ENCODE peak calls at places on chromosomes 6 and 20, in six cellular contexts. V, Y, P, M, B and A are unnamed samples.

GRCh38 chr20:37994512-37994911 is 38.7 kb downstream of the TTI1 start:
- DNase-seq in B (peak), Y (peak), P (no peak), V (no peak), M (peak), A (peak)

GRCh38 chr6:118980063-118980462 is 45.1 kb upstream of the MCM9 start:
- DNase-seq in Y (peak), B (no peak), V (no peak), M (peak), P (peak), A (no peak)

GRCh38 chr6:144219056-144219685 is 66.0 kb upstream of the UTRN start:
- DNase-seq in P (no peak), B (no peak), V (no peak), Y (no peak), M (peak), A (peak)

GRCh38 chr6:106974999-106975698 is 620 bp upstream of the CD24 start:
- DNase-seq in V (no peak), M (peak), Y (peak), B (peak), P (peak), A (peak)

GRCh38 chr6:118017301-118017854 is 110.3 kb downstream of the SLC35F1 start:
- DNase-seq in M (no peak), V (no peak), P (no peak), Y (no peak), B (no peak), A (no peak)

GRCh38 chr20:17889226-17889625 is 79.4 kb downstream of the SNX5 start:
- DNase-seq in B (no peak), Y (no peak), P (no peak), M (peak), V (no peak), A (no peak)

GRCh38 chr20:13401596-13401995 is 180.5 kb downstream of the ISM1 start:
- DNase-seq in B (no peak), V (no peak), Y (no peak), P (no peak), M (peak), A (no peak)

GRCh38 chr20:17902531-17903083 is 66.0 kb downstream of the SNX5 start:
- DNase-seq in M (no peak), V (no peak), Y (no peak), B (no peak), P (peak), A (no peak)

GRCh38 chr6:56798163-56798562 is 155.5 kb upstream of the DST start:
- DNase-seq in V (no peak), M (peak), B (no peak), P (no peak), Y (no peak), A (peak)

GRCh38 chr6:162485464-162485863 is 242.1 kb downstream of the PRKN start:
- DNase-seq in M (no peak), Y (no peak), P (no peak), B (no peak), V (no peak), A (no peak)

GRCh38 chr6:170407200-170407599 is 100.6 kb downstream of the FAM120B start:
- DNase-seq in Y (no peak), P (no peak), B (no peak), M (no peak), V (no peak), A (no peak)

GRCh38 chr6:170174124-170174770 is 116.6 kb downstream of the DLL1 start:
- DNase-seq in B (peak), M (no peak), V (no peak), Y (no peak), P (peak), A (no peak)

GRCh38 chr6:42451595-42452170 is at the start of gene TRERF1:
- DNase-seq in P (peak), V (peak), Y (peak), B (no peak), M (peak), A (peak)

GRCh38 chr6:39250507-39250906 is 21.2 kb upstream of the KCNK5 start:
- DNase-seq in M (no peak), B (no peak), V (no peak), Y (no peak), P (no peak), A (no peak)

GRCh38 chr6:68040312-68040778 is 594.7 kb upstream of the ADGRB3 start:
- DNase-seq in V (no peak), M (no peak), P (no peak), Y (no peak), B (no peak), A (no peak)

GRCh38 chr20:50645253-50646068 is 45.9 kb downstream of the RIPOR3 start:
- DNase-seq in M (peak), Y (peak), P (peak), V (no peak), B (peak), A (peak)

GRCh38 chr20:33370296-33370695 is 31.0 kb downstream of the CDK5RAP1 start:
- DNase-seq in B (peak), P (peak), M (no peak), V (no peak), Y (no peak), A (no peak)

GRCh38 chr20:63703471-63703975 is 4.3 kb downstream of the ARFRP1 start:
- DNase-seq in P (no peak), Y (no peak), V (no peak), B (peak), M (no peak), A (no peak)

GRCh38 chr6:133568970-133569889 is 319.7 kb upstream of the TCF21 start:
- DNase-seq in P (peak), M (peak), B (no peak), Y (no peak), V (no peak), A (peak)

GRCh38 chr6:145715426-145715825 is 19.9 kb downstream of the EPM2A start:
- DNase-seq in Y (no peak), M (no peak), V (no peak), B (no peak), P (no peak), A (no peak)

GRCh38 chr6:148943451-148943850 is 196.6 kb downstream of the UST start:
- DNase-seq in P (no peak), M (peak), Y (no peak), V (no peak), B (no peak), A (peak)

GRCh38 chr20:50701055-50701963 is 10.0 kb upstream of the RIPOR3 start:
- DNase-seq in M (no peak), B (no peak), P (no peak), Y (no peak), V (no peak), A (no peak)

GRCh38 chr20:36314734-36315544 is 8.8 kb downstream of the DLGAP4 start:
- DNase-seq in P (no peak), B (no peak), M (no peak), V (no peak), Y (no peak), A (peak)

GRCh38 chr6:13303668-13304017 is 24.7 kb downstream of the TBC1D7 start:
- DNase-seq in Y (peak), M (peak), B (peak), V (no peak), P (peak), A (no peak)

GRCh38 chr6:13733178-13733851 is 21.7 kb upstream of the RANBP9 start:
- DNase-seq in M (peak), Y (peak), B (peak), V (no peak), P (peak), A (peak)

GRCh38 chr6:30647802-30648460 is 998 bp downstream of the C6orf136 start:
- DNase-seq in M (no peak), B (no peak), V (no peak), Y (no peak), P (no peak), A (no peak)

GRCh38 chr20:3250091-3250504 is 11.1 kb upstream of the SLC4A11 start:
- DNase-seq in B (no peak), P (no peak), V (no peak), Y (no peak), M (peak), A (no peak)

GRCh38 chr6:15246217-15247211 is 645 bp downstream of the JARID2 start:
- DNase-seq in B (no peak), M (peak), V (no peak), P (no peak), Y (no peak), A (no peak)

GRCh38 chr6:169371344-169372144 is 117.9 kb upstream of the THBS2 start:
- DNase-seq in Y (no peak), V (no peak), P (no peak), B (no peak), M (peak), A (peak)

GRCh38 chr6:70108230-70108629 is 194.7 kb downstream of the COL9A1 start:
- DNase-seq in B (no peak), Y (no peak), V (no peak), M (peak), P (no peak), A (peak)

GRCh38 chr6:159852877-159853276 is 37.9 kb upstream of the MAS1 start:
- DNase-seq in V (no peak), M (peak), Y (no peak), B (no peak), P (no peak), A (peak)

GRCh38 chr6:21666788-21667681 is 73.5 kb downstream of the SOX4 start:
- DNase-seq in Y (no peak), V (no peak), P (no peak), B (no peak), M (no peak), A (no peak)